ENCODE peak calls at places on chromosomes 3 and 15, in eight cellular contexts. M is neural progenitor cell; P is CD8-positive, alpha-beta memory T cell; W is sigmoid colon; V is right cardiac atrium; Q is heart left ventricle; E is CD8-positive, alpha-beta T cell; O is body of pancreas. F is an unnamed sample.

GRCh38 chr3:110984456-110985250 is 87.0 kb upstream of the NECTIN3 start:
- DNase-seq in V (no peak), P (no peak), Q (no peak), W (no peak), E (no peak), O (no peak), M (no peak), F (no peak)

GRCh38 chr3:74145277-74145676 is 469.2 kb downstream of the CNTN3 start:
- DNase-seq in P (no peak), W (no peak), E (no peak), O (no peak), Q (no peak), V (no peak), M (no peak), F (no peak)

GRCh38 chr3:134079111-134079531 is 49.4 kb upstream of the SLCO2A1 start:
- DNase-seq in Q (no peak), O (no peak), E (no peak), P (no peak), M (no peak), V (no peak), W (no peak), F (no peak)

GRCh38 chr3:161347726-161348125 is 23.6 kb downstream of the SPTSSB start:
- DNase-seq in O (no peak), V (no peak), E (no peak), Q (no peak), M (no peak), P (no peak), W (no peak), F (no peak)

GRCh38 chr3:3053974-3054373 is 56.2 kb downstream of the IL5RA start:
- DNase-seq in P (no peak), V (no peak), E (no peak), M (no peak), W (no peak), Q (no peak), O (no peak), F (no peak)

GRCh38 chr3:138890555-138891187 is 55.9 kb upstream of the PIK3CB start:
- DNase-seq in M (no peak), W (no peak), Q (no peak), O (no peak), P (no peak), E (no peak), V (no peak), F (no peak)

GRCh38 chr3:140521751-140522445 is 156.0 kb upstream of the TRIM42 start:
- DNase-seq in O (no peak), P (no peak), M (peak), V (no peak), W (no peak), E (no peak), Q (no peak), F (no peak)

GRCh38 chr3:40962721-40963120 is 236.6 kb upstream of the CTNNB1 start:
- DNase-seq in M (no peak), O (no peak), Q (no peak), E (no peak), W (no peak), V (no peak), P (no peak), F (no peak)

GRCh38 chr3:166284994-166285393 is 447.8 kb upstream of the BCHE start:
- DNase-seq in M (no peak), W (no peak), E (no peak), V (no peak), P (no peak), Q (no peak), O (no peak), F (no peak)

GRCh38 chr3:149971403-149972075 is 844 bp upstream of the PFN2 start:
- DNase-seq in P (peak), V (peak), Q (peak), O (peak), W (peak), E (peak), M (no peak), F (peak)

GRCh38 chr3:149382091-149382467 is 4.6 kb upstream of the TM4SF1 start:
- DNase-seq in W (no peak), E (no peak), M (no peak), Q (no peak), P (no peak), V (no peak), O (no peak), F (no peak)

GRCh38 chr3:173938159-173938558 is 540.6 kb downstream of the NLGN1 start:
- DNase-seq in P (no peak), W (no peak), Q (no peak), M (no peak), E (no peak), O (no peak), V (no peak), F (no peak)

GRCh38 chr3:106157411-106157810 is 288.6 kb upstream of the CBLB start:
- DNase-seq in W (no peak), V (no peak), E (no peak), Q (no peak), P (no peak), O (no peak), M (no peak), F (peak)

GRCh38 chr3:181274025-181274424 is 284.5 kb upstream of the DNAJC19 start:
- DNase-seq in M (no peak), P (no peak), O (no peak), W (no peak), V (no peak), Q (no peak), E (no peak), F (no peak)

GRCh38 chr3:181279239-181279565 is 289.7 kb upstream of the DNAJC19 start:
- DNase-seq in W (no peak), P (no peak), Q (no peak), E (no peak), V (no peak), O (no peak), M (no peak), F (no peak)

GRCh38 chr3:181276358-181276896 is 286.9 kb upstream of the DNAJC19 start:
- DNase-seq in O (no peak), V (no peak), M (no peak), P (no peak), E (no peak), W (no peak), Q (no peak), F (no peak)

DNA sequence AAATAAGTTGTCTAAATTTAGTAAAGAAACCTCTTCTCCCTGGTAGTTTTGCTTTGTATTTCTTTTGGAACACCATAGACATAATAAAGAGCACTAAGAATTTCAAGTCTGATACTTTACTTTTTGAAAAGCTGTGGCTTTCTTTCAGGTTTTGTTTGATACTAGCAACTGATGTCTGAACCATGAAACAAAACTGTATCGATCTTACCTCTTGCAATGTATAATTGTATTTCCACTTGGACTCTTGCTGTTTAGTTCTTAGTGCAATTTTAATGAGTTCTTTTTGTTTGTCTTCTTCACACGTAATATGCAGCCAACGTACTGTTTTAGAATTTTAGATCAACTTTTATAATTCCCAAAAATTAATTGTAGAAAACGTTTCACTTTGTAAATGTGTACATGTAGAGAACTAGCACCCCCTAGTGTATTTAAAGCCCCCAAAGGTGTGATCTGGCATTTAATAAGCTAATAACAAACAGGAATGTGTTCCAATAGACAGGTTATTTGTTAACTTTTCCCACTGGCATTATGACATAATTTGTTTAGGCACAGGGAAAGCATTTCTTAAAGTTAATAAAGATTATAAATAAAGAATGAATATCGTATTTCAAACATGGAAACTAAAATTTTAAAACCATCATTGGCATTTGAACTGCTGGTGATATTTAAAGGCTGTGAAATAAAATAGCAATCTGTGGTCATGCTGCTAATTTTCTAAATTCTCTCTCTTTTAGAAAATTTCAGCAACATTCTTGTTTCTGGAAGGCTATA is 289.1 kb upstream of the DNAJC19 start:
- DNase-seq in Q (no peak), W (no peak), M (peak), O (no peak), E (no peak), P (peak), V (no peak), F (no peak)
- H3K4me3 ChIP-seq in Q (no peak), W (no peak), M (no peak), O (no peak), E (no peak), P (no peak), V (no peak), F (no peak)

DNA sequence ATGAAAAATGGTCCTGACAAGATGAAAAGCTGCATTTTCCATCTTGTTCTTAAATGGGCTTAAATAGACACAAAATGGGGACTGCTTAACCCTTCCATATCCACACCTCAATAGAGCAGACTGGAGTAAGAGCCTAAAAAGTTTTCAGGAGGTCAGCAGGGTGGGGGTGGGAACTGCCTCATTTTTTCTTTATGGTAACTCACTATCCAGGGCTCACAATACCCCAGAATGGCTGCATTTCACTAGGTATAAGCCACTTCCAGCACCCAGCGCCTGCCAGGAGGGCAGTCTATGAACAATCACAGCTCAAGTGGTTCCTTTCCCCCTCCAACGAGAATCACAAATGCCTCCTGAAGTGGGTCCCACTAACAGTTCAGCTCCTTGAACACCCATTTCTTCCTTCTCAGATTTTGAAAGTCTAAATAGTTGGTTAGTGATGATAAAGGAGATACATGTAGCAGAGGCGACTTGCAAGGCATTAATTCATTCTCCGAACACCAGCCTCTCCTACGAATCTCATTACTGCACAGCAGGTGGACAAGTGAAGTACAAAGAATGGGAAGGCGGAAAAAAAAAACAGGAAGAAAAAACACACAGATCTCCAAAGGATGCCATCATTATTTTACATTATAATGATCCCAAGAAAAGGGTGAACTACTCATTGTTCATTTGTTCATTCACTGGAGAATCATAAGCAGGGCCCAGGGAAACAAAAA is 276.7 kb downstream of the MAGI1 start:
- DNase-seq in W (no peak), O (no peak), V (no peak), Q (no peak), E (no peak), M (peak), P (no peak), F (no peak)
- H3K4me3 ChIP-seq in W (no peak), O (no peak), V (no peak), Q (no peak), E (no peak), M (peak), P (no peak), F (no peak)

GRCh38 chr3:151201046-151201730 is 1.8 kb downstream of the GPR171 start:
- DNase-seq in M (no peak), W (no peak), O (no peak), V (no peak), P (no peak), E (no peak), Q (no peak), F (no peak)
- H3K4me3 ChIP-seq in M (no peak), W (no peak), O (no peak), V (no peak), P (peak), E (peak), Q (no peak), F (no peak)

GRCh38 chr15:48285329-48286214 is 45.7 kb upstream of the DUT start:
- DNase-seq in Q (peak), P (peak), V (peak), O (peak), E (no peak), W (peak), M (peak), F (peak)
- H3K4me3 ChIP-seq in Q (peak), P (no peak), V (peak), O (no peak), E (no peak), W (no peak), M (no peak), F (no peak)

DNA sequence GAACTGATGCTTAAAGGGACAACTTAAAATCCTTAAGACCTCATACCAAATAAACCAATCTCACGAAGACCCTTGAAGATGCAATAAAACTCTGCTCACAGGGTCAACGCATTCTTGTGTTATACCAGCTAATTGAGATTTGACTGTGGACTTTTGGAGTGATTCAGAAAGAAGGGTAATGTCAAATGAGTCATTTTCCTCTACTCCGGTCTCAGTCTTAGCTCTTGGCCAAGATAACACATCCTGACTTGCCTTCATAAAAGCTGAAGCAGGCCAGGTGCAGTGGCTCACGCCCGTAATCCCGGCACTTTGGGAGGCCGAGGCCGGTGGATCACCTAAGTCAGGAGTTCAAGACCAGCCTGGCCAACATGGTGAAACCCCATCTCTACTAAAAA is 3.8 kb downstream of the PKM start:
- DNase-seq in W (no peak), Q (no peak), M (no peak), P (peak), O (no peak), E (no peak), V (peak), F (peak)
- H3K4me3 ChIP-seq in W (no peak), Q (no peak), M (peak), P (peak), O (no peak), E (no peak), V (no peak), F (no peak)

DNA sequence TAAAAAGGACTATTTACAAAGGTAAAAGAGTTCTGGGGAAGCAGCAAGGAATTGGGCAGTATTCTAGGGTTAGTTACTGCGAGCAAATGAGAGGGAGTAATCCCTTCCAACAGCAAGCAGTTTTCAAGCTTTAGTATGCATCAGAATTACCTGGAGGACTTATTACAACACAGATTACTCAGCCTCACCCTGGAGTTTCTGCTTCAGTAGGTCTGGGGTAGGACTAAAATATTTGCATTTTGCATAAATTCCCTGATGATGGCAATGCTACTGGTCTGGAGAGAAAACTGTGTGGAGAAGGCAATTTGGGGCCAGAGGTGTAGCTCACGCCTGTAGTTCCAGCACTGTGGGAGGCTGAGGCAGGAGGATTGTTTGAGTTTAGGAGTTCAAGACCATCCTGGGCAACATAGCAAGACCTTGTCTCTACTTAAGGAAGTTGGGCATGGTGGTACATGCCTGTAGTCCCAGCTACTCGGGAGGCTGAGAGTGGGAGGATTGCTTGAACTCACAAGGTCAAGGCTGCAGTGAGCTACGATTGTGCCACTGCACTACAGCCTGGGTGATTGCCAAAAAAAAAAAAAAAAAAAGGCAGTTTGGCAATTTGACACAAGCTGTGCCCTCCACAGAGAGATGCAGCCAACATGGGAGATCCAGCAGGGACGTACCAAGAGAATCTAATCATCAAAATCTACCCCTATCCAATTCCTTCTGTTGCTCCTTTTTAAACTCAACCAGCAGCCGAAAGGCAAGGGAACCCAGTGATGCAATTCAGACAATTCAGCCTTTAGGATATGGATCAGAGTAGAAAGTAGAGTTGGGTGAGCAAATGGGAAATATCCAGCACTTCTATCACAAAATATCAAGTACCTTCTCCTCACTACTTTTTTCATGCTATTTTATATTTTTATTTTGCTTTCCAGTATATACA is 27.1 kb upstream of the AP4E1 start:
- DNase-seq in O (no peak), Q (no peak), P (no peak), W (no peak), E (no peak), V (no peak), M (no peak), F (no peak)
- H3K4me3 ChIP-seq in O (no peak), Q (no peak), P (no peak), W (no peak), E (no peak), V (no peak), M (no peak), F (no peak)

DNA sequence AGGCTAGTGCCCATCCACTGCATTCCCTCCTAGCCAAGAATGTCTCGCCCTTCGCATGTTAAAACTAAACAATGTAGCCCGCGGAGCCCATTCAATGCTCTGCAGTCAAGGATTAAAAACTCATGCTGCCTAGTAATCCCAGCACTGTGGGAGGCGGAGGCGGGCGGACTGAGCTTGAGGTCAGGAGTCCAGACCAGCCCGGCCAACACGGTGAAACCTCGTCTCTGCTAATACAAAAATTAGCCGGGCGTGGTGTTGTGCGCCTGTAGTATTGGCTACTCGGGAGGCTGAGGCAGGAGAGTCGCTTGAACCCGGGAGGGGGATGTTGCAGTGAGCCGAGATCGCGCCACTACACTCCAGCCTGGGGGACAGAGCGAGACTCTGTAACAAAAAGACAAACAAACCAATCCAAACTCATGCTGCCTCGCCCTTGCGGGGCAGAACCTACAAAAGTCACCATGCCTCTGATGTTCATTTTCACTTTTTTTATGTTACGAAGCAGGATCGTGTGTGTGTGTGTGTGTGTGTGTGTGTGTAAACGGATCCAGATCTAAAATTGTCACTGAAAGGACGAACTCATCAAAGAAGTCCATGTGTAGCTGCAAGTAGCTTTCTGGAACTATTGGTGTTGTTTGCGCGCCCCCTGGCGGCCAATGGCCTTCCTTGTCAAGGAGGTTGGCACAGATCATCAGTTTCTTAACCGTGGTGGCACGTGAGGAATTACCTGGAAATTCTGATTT is 54.8 kb upstream of the SPESP1 start:
- DNase-seq in P (peak), M (peak), Q (peak), V (peak), O (peak), E (peak), W (peak), F (peak)
- H3K4me3 ChIP-seq in P (no peak), M (peak), Q (peak), V (peak), O (no peak), E (no peak), W (no peak), F (no peak)

DNA sequence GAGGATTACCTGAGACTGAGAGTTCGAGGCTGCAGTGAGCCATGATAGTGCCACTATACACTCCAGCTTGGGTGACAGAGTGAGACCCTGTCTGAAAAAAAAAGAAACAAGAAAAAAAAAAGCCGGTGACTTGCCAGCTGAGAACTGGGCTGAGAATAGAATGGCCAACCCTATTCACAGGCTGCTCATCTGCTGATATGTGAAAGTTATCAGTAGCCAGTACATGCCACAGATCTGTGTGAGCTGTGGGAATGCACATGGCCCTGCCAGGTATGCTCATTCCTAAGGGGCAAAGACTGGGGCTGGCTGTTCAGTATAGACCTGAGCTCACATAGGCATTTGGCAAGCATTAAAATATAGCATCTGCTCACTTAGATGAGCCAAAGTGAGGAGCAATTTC is 30.9 kb downstream of the IL20RB start:
- DNase-seq in W (no peak), Q (no peak), V (no peak), P (no peak), M (no peak), O (no peak), E (no peak), F (no peak)
- H3K4me3 ChIP-seq in W (no peak), Q (no peak), V (no peak), P (no peak), M (no peak), O (no peak), E (no peak), F (no peak)

GRCh38 chr15:45375836-45376235 is 2.5 kb downstream of the GATM start:
- DNase-seq in P (no peak), Q (no peak), O (no peak), V (no peak), M (no peak), W (no peak), E (no peak), F (no peak)

GRCh38 chr15:45377630-45378148 is 655 bp downstream of the GATM start:
- DNase-seq in W (peak), M (peak), O (peak), Q (peak), V (peak), P (no peak), E (no peak), F (no peak)

GRCh38 chr15:45376967-45377629 is 1.2 kb downstream of the GATM start:
- DNase-seq in V (no peak), M (no peak), Q (no peak), O (no peak), E (no peak), P (no peak), W (no peak), F (no peak)

GRCh38 chr15:45378149-45378912 is at the start of gene GATM:
- DNase-seq in O (peak), P (peak), E (peak), V (peak), Q (peak), W (peak), M (peak), F (peak)

GRCh38 chr15:45376300-45376928 is 1.9 kb downstream of the GATM start:
- DNase-seq in E (no peak), V (no peak), M (no peak), Q (no peak), P (no peak), O (no peak), W (no peak), F (peak)
- H3K4me3 ChIP-seq in E (no peak), V (no peak), M (no peak), Q (peak), P (no peak), O (peak), W (no peak), F (no peak)

F was measured in small intestine.